ENCODE peak calls at places on chromosomes 12 and 14, in seven cellular contexts. H, A, S, Q, M, D and K are unnamed samples.
A peak's percentile ranks its signal among the peaks of the same experiment; 100 is the strongest.

GRCh38 chr12:51424662-51425539 is at the start of gene SLC4A8:
- DNase-seq in D (peak; percentile 85), M (peak; percentile 54), A (peak; percentile 97), H (peak; percentile 58), S (peak; percentile 84), Q (peak; percentile 88), K (peak; percentile 41)

GRCh38 chr12:47267571-47267970 is 187.8 kb upstream of the AMIGO2 start:
- DNase-seq in Q (no peak), H (no peak), S (peak; percentile 89), D (no peak), M (no peak), A (no peak), K (no peak)

GRCh38 chr12:112216223-112216622 is 90.9 kb downstream of the TRAFD1 start:
- DNase-seq in M (no peak), H (no peak), A (no peak), S (no peak), Q (no peak), D (no peak), K (no peak)

GRCh38 chr14:31096255-31096654 is 70.1 kb upstream of the STRN3 start:
- DNase-seq in A (no peak), S (no peak), M (no peak), H (no peak), D (no peak), Q (no peak), K (no peak)

GRCh38 chr14:29233188-29233587 is 466.6 kb downstream of the FOXG1 start:
- DNase-seq in H (no peak), A (no peak), M (no peak), S (no peak), Q (no peak), D (no peak), K (no peak)

GRCh38 chr14:34049769-34050168 is 98.9 kb upstream of the EGLN3 start:
- DNase-seq in H (no peak), S (no peak), A (no peak), M (no peak), Q (no peak), D (no peak), K (no peak)

GRCh38 chr14:24231263-24232120 is 675 bp downstream of the NEDD8 start:
- DNase-seq in M (peak; percentile 40), A (no peak), S (peak; percentile 76), Q (no peak), H (no peak), D (no peak), K (no peak)

GRCh38 chr12:123071401-123072304 is 79.2 kb downstream of the PITPNM2 start:
- DNase-seq in M (no peak), D (peak; percentile 59), H (no peak), A (no peak), S (no peak), Q (no peak), K (no peak)

GRCh38 chr14:21734457-21735074 is 60.9 kb upstream of the OR4E1 start:
- DNase-seq in A (no peak), H (no peak), M (peak; percentile 75), S (no peak), Q (no peak), D (no peak), K (no peak)

GRCh38 chr14:47917344-47917954 is 242.0 kb upstream of the MDGA2 start:
- DNase-seq in M (peak; percentile 9), A (no peak), H (peak; percentile 21), S (no peak), D (no peak), Q (no peak), K (no peak)

GRCh38 chr12:64753427-64753826 is 5.8 kb downstream of the GNS start:
- DNase-seq in S (no peak), A (no peak), D (no peak), H (no peak), M (no peak), Q (no peak), K (no peak)

GRCh38 chr12:79454338-79454777 is 236.4 kb downstream of the PAWR start:
- DNase-seq in S (no peak), D (no peak), A (peak; percentile 35), H (no peak), M (peak; percentile 26), Q (no peak), K (no peak)

GRCh38 chr12:124779161-124780141 is 84.2 kb downstream of the SCARB1 start:
- DNase-seq in Q (no peak), H (no peak), A (no peak), S (no peak), M (no peak), D (no peak), K (no peak)
- H3K4me3 ChIP-seq in Q (no peak overlapping the region), H (no peak overlapping the region), A (no peak overlapping the region), S (no peak overlapping the region), M (no peak overlapping the region), D (no peak overlapping the region), K (no peak overlapping the region)

GRCh38 chr14:40417777-40418401 is 985.7 kb upstream of the FBXO33 start:
- DNase-seq in Q (no peak), D (no peak), A (peak; percentile 50), M (peak; percentile 62), H (peak; percentile 14), S (no peak), K (no peak)
- TF ChIP-seq CTCF in Q (peak; percentile 37), D (peak; percentile 56), A (peak; percentile 47), M (peak; percentile 86), H (peak; percentile 47), S (peak; percentile 75), K (no peak)

GRCh38 chr12:19542606-19543005 is 103.3 kb downstream of the AEBP2 start:
- DNase-seq in D (no peak), S (no peak), A (no peak), H (no peak), Q (no peak), M (no peak), K (no peak)

GRCh38 chr12:19544351-19544750 is 105.1 kb downstream of the AEBP2 start:
- DNase-seq in A (no peak), M (no peak), S (no peak), D (no peak), Q (no peak), H (no peak), K (no peak)

GRCh38 chr12:19547258-19547657 is 108.0 kb downstream of the AEBP2 start:
- DNase-seq in D (no peak), S (no peak), H (no peak), Q (no peak), M (no peak), A (no peak), K (no peak)

GRCh38 chr12:19546611-19547162 is 107.4 kb downstream of the AEBP2 start:
- DNase-seq in M (no peak), S (no peak), D (peak; percentile 21), Q (no peak), A (no peak), H (no peak), K (no peak)

DNA sequence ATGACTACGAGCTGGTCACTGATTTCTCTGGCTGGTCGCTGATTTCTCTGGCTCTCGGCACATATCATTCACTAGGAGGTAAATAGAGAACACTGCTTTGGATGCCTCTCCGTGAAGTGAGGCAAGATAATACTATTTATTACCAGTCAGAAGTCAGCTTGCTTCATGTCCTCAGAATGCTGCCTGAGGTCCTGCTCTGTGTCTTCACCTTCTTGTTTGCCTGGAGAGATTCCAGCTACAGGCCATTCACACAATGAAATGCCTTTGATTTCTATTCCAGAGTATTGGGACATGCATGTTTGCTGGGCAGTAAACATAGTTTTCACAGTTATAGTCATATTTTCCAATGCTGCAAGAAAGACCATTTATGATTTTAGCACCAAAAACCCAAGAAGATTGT is 106.7 kb downstream of the AEBP2 start:
- DNase-seq in D (peak; percentile 13), A (no peak), S (no peak), M (no peak), Q (no peak), H (no peak), K (peak; percentile 32)
- H3K4me3 ChIP-seq in D (no peak overlapping the region), A (no peak overlapping the region), S (no peak overlapping the region), M (no peak overlapping the region), Q (peak overlapping the region; percentile 9), H (no peak overlapping the region), K (no peak overlapping the region)

GRCh38 chr14:23154876-23155587 is 28.4 kb downstream of the SLC7A8 start:
- DNase-seq in H (peak; percentile 85), Q (peak; percentile 75), M (no peak), S (no peak), D (peak; percentile 80), A (no peak), K (peak; percentile 78)
- TF ChIP-seq CTCF in H (no peak), Q (no peak), M (no peak), S (no peak), D (no peak), A (no peak), K (no peak)